ENCODE peak calls at places on chromosome 17, in six cellular contexts. F is prostate gland, A is WERI-Rb-1, M is SK-N-SH, R is ovary, H is sigmoid colon. P is an unnamed sample.

GRCh38 chr17:5821057-5821456 is 236.7 kb upstream of the NLRP1 start:
- DNase-seq in F (no peak), A (no peak), M (no peak), R (no peak), H (no peak), P (no peak)

GRCh38 chr17:70767102-70767701 is 597.9 kb downstream of the KCNJ2 start:
- DNase-seq in F (no peak), A (no peak), M (peak; percentile 60), R (no peak), H (no peak), P (no peak)

GRCh38 chr17:11986939-11987329 is 10.3 kb downstream of the ZNF18 start:
- DNase-seq in F (no peak), A (no peak), M (peak; percentile 41), R (no peak), H (no peak), P (no peak)

GRCh38 chr17:19709841-19710240 is 6.5 kb downstream of the SLC47A2 start:
- DNase-seq in F (no peak), A (no peak), M (no peak), R (no peak), H (no peak), P (no peak)

GRCh38 chr17:67160791-67161190 is 84.2 kb downstream of the HELZ start:
- DNase-seq in F (no peak), A (no peak), M (peak; percentile 52), R (no peak), H (no peak), P (no peak)

GRCh38 chr17:60127068-60128064 is 22.4 kb upstream of the CA4 start:
- DNase-seq in F (peak; percentile 1), A (no peak), M (peak; percentile 14), R (no peak), H (peak; percentile 30), P (no peak)

GRCh38 chr17:35001549-35001948 is 21.2 kb downstream of the LIG3 start:
- DNase-seq in F (no peak), A (no peak), M (no peak), R (no peak), H (no peak), P (no peak)

GRCh38 chr17:66944365-66945203 is 19.9 kb upstream of the CACNG4 start:
- DNase-seq in F (peak; percentile 50), A (no peak), M (peak; percentile 59), R (no peak), H (no peak), P (peak; percentile 50)

GRCh38 chr17:15273141-15273793 is 8.1 kb upstream of the PMP22 start:
- DNase-seq in F (no peak), A (no peak), M (no peak), R (no peak), H (no peak), P (no peak)

GRCh38 chr17:37300683-37301082 is 75.1 kb upstream of the C17orf78 start:
- DNase-seq in F (no peak), A (no peak), M (no peak), R (no peak), H (no peak), P (no peak)

GRCh38 chr17:54408741-54409140 is 491.9 kb upstream of the TOM1L1 start:
- DNase-seq in F (no peak), A (no peak), M (no peak), R (no peak), H (no peak), P (no peak)

GRCh38 chr17:39678340-39679116 is 9.3 kb downstream of the PGAP3 start:
- DNase-seq in F (no peak), A (no peak), M (no peak), R (no peak), H (no peak), P (peak; percentile 43)

GRCh38 chr17:40938981-40939380 is 1.5 kb upstream of the KRT23 start:
- DNase-seq in F (no peak), A (no peak), M (no peak), R (no peak), H (no peak), P (no peak)

GRCh38 chr17:40107266-40107980 is 7.0 kb upstream of the NR1D1 start:
- DNase-seq in F (no peak), A (no peak), M (no peak), R (peak; percentile 37), H (no peak), P (peak; percentile 60)

GRCh38 chr17:77779711-77780539 is 178.6 kb upstream of the TNRC6C start:
- DNase-seq in F (peak; percentile 24), A (no peak), M (peak; percentile 93), R (peak; percentile 40), H (peak; percentile 77), P (peak; percentile 58)

GRCh38 chr17:2357931-2358434 is 20.7 kb downstream of the SGSM2 start:
- DNase-seq in F (no peak), A (no peak), M (no peak), R (no peak), H (no peak), P (no peak)

GRCh38 chr17:35808240-35808961 is 883 bp upstream of the TAF15 start:
- DNase-seq in F (no peak), A (no peak), M (no peak), R (no peak), H (no peak), P (no peak)

GRCh38 chr17:40118093-40118492 is 3.7 kb upstream of the MSL1 start:
- DNase-seq in F (no peak), A (no peak), M (no peak), R (no peak), H (no peak), P (no peak)

GRCh38 chr17:76273923-76274558 is 8.9 kb downstream of the UBALD2 start:
- DNase-seq in F (no peak), A (no peak), M (peak; percentile 46), R (no peak), H (no peak), P (no peak)

DNA sequence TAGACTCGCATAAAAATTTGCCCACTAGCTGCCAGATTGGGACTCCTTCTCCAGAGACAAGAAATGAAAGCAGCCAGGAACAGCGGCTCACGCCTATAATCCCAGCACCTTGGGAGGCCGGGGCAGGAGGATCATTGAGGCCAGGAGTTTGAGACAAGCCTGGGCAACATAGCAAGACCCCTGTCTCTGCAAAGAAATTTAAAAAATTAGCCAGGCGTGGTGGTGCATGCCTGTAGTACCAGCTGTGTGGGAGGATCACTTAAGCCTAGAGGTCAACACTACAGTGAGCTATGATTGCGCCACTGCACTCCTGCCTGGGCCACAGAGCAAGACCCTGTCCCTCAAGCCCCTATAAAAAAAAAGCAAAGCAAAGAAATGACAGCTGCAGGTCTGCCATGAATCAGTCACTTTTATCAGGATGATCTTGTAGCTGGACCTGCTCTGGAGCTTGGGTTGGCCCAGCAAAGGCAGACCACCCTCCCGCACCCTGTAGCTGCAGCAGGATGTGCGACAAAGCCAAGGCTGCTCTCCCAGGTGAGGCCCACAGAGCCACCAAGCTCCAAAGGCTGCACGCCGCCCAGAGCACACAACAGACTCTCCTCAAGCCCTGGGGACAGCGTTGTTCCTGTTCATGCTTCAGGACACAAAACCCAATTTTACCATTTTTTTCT is 20.4 kb downstream of the USP36 start:
- DNase-seq in F (no peak), A (no peak), M (peak; percentile 60), R (no peak), H (no peak), P (no peak)
- H3K27ac ChIP-seq in F (no peak overlapping the region), A (no peak overlapping the region), M (no peak overlapping the region), R (no peak overlapping the region), H (no peak overlapping the region), P (no peak overlapping the region)

GRCh38 chr17:50532452-50533024 is at the start of gene EPN3:
- DNase-seq in F (peak; percentile 90), A (no peak), M (peak; percentile 82), R (peak; percentile 60), H (no peak), P (peak; percentile 80)
- H3K4me3 ChIP-seq in F (peak within 1 kb of the TSS; percentile 53), A (no peak within 1 kb of the TSS), M (peak within 1 kb of the TSS; percentile 8), R (peak within 1 kb of the TSS; percentile 33), H (peak within 1 kb of the TSS; percentile 19), P (no peak within 1 kb of the TSS)

GRCh38 chr17:3772764-3773163 is 28.2 kb downstream of the ITGAE start:
- DNase-seq in F (no peak), A (no peak), M (no peak), R (no peak), H (no peak), P (no peak)
- TF ChIP-seq CTCF in F (no peak), A (no peak), M (no peak), R (no peak), H (no peak), P (no peak)

GRCh38 chr17:49616546-49617205 is 41.0 kb downstream of the NXPH3 start:
- DNase-seq in F (no peak), A (no peak), M (no peak), R (peak; percentile 72), H (peak; percentile 88), P (peak; percentile 57)
- H3K27ac ChIP-seq in F (no peak overlapping the region), A (no peak overlapping the region), M (no peak overlapping the region), R (no peak overlapping the region), H (peak overlapping the region; percentile 67), P (peak overlapping the region; percentile 30)

GRCh38 chr17:1122681-1123396 is 56.9 kb downstream of the ABR start:
- DNase-seq in F (peak; percentile 72), A (peak; percentile 87), M (peak; percentile 92), R (peak; percentile 92), H (peak; percentile 91), P (peak; percentile 84)
- H3K4me3 ChIP-seq in F (no peak overlapping the region), A (no peak overlapping the region), M (no peak overlapping the region), R (no peak overlapping the region), H (no peak overlapping the region), P (no peak overlapping the region)

DNA sequence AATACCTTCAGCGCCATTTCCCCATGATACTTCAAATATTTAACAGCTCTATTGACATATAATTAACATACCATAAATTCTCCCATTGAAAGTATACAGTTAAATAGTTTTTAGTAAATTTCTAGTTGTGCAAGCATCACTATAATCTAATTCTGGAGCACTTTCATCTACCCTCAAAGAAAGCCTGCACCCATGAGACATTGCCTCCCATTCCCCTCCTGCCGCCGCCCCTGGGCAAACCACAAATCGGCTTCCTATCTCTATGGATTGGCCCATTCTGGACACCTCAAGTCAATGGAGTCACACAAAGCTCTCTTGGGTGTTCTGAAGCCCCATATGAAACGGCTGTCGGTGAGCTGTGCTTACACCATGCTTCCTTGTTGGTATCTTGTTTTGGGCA is 77.3 kb upstream of the CBX4 start:
- DNase-seq in F (no peak), A (no peak), M (no peak), R (peak; percentile 21), H (no peak), P (no peak)
- TF ChIP-seq CTCF in F (no peak), A (no peak), M (no peak), R (no peak), H (no peak), P (no peak)

GRCh38 chr17:64115871-64116534 is 13.9 kb downstream of the ERN1 start:
- DNase-seq in F (no peak), A (no peak), M (no peak), R (no peak), H (no peak), P (no peak)
- H3K27ac ChIP-seq in F (no peak overlapping the region), A (no peak overlapping the region), M (no peak overlapping the region), R (no peak overlapping the region), H (no peak overlapping the region), P (no peak overlapping the region)

GRCh38 chr17:73165616-73166404 is 1.0 kb downstream of the SSTR2 start:
- DNase-seq in F (no peak), A (peak; percentile 53), M (peak; percentile 75), R (no peak), H (no peak), P (peak; percentile 5)
- H3K4me3 ChIP-seq in F (peak overlapping the region; percentile 34), A (peak overlapping the region; percentile 76), M (peak overlapping the region; percentile 64), R (peak overlapping the region; percentile 4), H (peak overlapping the region; percentile 38), P (peak overlapping the region; percentile 46)